ENCODE peak calls at places on chromosomes 13 and 19, in six cellular contexts. E, F, A, O, U and Y are unnamed samples.

GRCh38 chr19:45376045-45376724 is 5.8 kb upstream of the ERCC2 start:
- DNase-seq in O (no peak), F (no peak), A (peak; percentile 61), U (peak; percentile 88), E (no peak), Y (no peak)

GRCh38 chr13:41130356-41130755 is 2.2 kb downstream of the KBTBD6 start:
- DNase-seq in E (no peak), A (no peak), O (peak; percentile 16), U (peak; percentile 63), F (no peak), Y (no peak)

GRCh38 chr19:41351339-41352245 is 2.1 kb downstream of the TGFB1 start:
- DNase-seq in O (peak; percentile 90), F (peak; percentile 87), U (peak; percentile 58), A (peak; percentile 75), E (peak; percentile 63), Y (peak; percentile 90)

GRCh38 chr19:45187421-45188100 is 9.0 kb downstream of the BLOC1S3 start:
- DNase-seq in U (no peak), F (peak; percentile 81), E (no peak), A (no peak), O (peak; percentile 36), Y (peak; percentile 80)

GRCh38 chr19:2027361-2027760 is 11.8 kb upstream of the BTBD2 start:
- DNase-seq in U (peak; percentile 96), A (no peak), O (no peak), E (no peak), F (no peak), Y (no peak)

GRCh38 chr13:25927966-25928365 is 123.8 kb downstream of the SHISA2 start:
- DNase-seq in E (no peak), U (no peak), A (no peak), F (no peak), O (no peak), Y (no peak)

GRCh38 chr13:39816936-39817335 is 161.5 kb downstream of the COG6 start:
- DNase-seq in E (no peak), A (no peak), U (peak; percentile 16), O (no peak), F (no peak), Y (no peak)

GRCh38 chr13:75391432-75392100 is 90.4 kb downstream of the TBC1D4 start:
- DNase-seq in A (no peak), E (no peak), U (no peak), O (no peak), F (no peak), Y (no peak)

GRCh38 chr19:294819-295686 is 3.9 kb upstream of the PLPP2 start:
- DNase-seq in U (peak; percentile 10), A (no peak), O (peak; percentile 60), E (peak; percentile 72), F (peak; percentile 85), Y (peak; percentile 85)

GRCh38 chr19:58182577-58182988 is 278 bp upstream of the ZNF274 start:
- DNase-seq in F (peak; percentile 96), E (no peak), U (no peak), O (peak; percentile 95), A (no peak), Y (peak; percentile 94)

GRCh38 chr19:48121909-48122371 is 11.3 kb upstream of the PLA2G4C start:
- DNase-seq in E (peak; percentile 15), A (no peak), O (peak; percentile 21), U (no peak), F (peak; percentile 82), Y (peak; percentile 79)

GRCh38 chr13:33194820-33195692 is 90.5 kb downstream of the STARD13 start:
- DNase-seq in A (peak; percentile 51), U (peak; percentile 93), E (no peak), F (peak; percentile 69), O (no peak), Y (peak; percentile 66)

GRCh38 chr13:59391696-59392095 is 772.0 kb downstream of the DIAPH3 start:
- DNase-seq in E (peak; percentile 65), A (peak; percentile 85), U (peak; percentile 70), O (peak; percentile 68), F (peak; percentile 58), Y (peak; percentile 61)

GRCh38 chr13:65940720-65941119 is 1289.4 kb downstream of the PCDH9 start:
- DNase-seq in U (no peak), E (no peak), O (no peak), F (no peak), A (peak; percentile 19), Y (no peak)

GRCh38 chr13:44422755-44423643 is 49.4 kb downstream of the SERP2 start:
- DNase-seq in E (no peak), O (no peak), U (no peak), A (peak; percentile 72), F (no peak), Y (no peak)

GRCh38 chr13:25971499-25972145 is 80.2 kb downstream of the SHISA2 start:
- DNase-seq in U (no peak), A (no peak), O (peak; percentile 63), E (no peak), F (no peak), Y (no peak)

GRCh38 chr19:4365791-4366665 is 22.7 kb downstream of the MPND start:
- DNase-seq in E (no peak), O (no peak), A (no peak), F (no peak), U (no peak), Y (no peak)

GRCh38 chr13:26961890-26962615 is 201.5 kb upstream of the GPR12 start:
- DNase-seq in O (no peak), F (no peak), A (no peak), U (no peak), E (no peak), Y (no peak)

GRCh38 chr13:38542601-38543000 is 144.3 kb upstream of the FREM2 start:
- DNase-seq in A (no peak), E (no peak), U (peak; percentile 2), O (no peak), F (no peak), Y (no peak)

GRCh38 chr13:34401741-34402140 is 540.3 kb upstream of the NBEA start:
- DNase-seq in U (no peak), O (no peak), E (no peak), F (no peak), A (no peak), Y (no peak)

GRCh38 chr19:50155520-50156109 is 7.5 kb downstream of the IZUMO2 start:
- DNase-seq in F (no peak), O (no peak), E (no peak), U (no peak), A (no peak), Y (no peak)

GRCh38 chr19:35845215-35846037 is 6.9 kb downstream of the NPHS1 start:
- DNase-seq in O (no peak), F (no peak), A (no peak), E (no peak), U (peak; percentile 28), Y (no peak)

GRCh38 chr13:113981611-113982295 is 7.9 kb upstream of the C13orf46 start:
- DNase-seq in F (no peak), E (no peak), A (no peak), O (no peak), U (no peak), Y (no peak)

GRCh38 chr13:110726726-110727125 is 13.2 kb downstream of the ING1 start:
- DNase-seq in F (peak; percentile 47), U (no peak), O (peak; percentile 87), E (no peak), A (no peak), Y (peak; percentile 45)

GRCh38 chr13:61294467-61295186 is 121.0 kb downstream of the PCDH20 start:
- DNase-seq in O (no peak), U (no peak), E (no peak), A (no peak), F (no peak), Y (no peak)

GRCh38 chr19:34501339-34502320 is 20.1 kb downstream of the WTIP start:
- DNase-seq in A (peak; percentile 92), O (peak; percentile 91), E (peak; percentile 100), U (peak; percentile 90), F (peak; percentile 97), Y (peak; percentile 95)

GRCh38 chr19:53600217-53600616 is 31.6 kb upstream of the DPRX start:
- DNase-seq in A (no peak), F (no peak), E (no peak), O (no peak), U (no peak), Y (no peak)

GRCh38 chr19:45681391-45682015 is 10.2 kb downstream of the SNRPD2 start:
- DNase-seq in O (peak; percentile 91), E (peak; percentile 88), A (peak; percentile 68), F (peak; percentile 89), U (peak; percentile 67), Y (peak; percentile 90)

GRCh38 chr19:30255783-30256509 is 116.2 kb upstream of the ZNF536 start:
- DNase-seq in E (peak; percentile 31), U (no peak), F (no peak), A (no peak), O (no peak), Y (no peak)

GRCh38 chr19:35029737-35030256 is 473 bp upstream of the SCN1B start:
- DNase-seq in F (no peak), O (no peak), A (no peak), E (no peak), U (no peak), Y (no peak)

GRCh38 chr19:45323671-45324081 is 1.0 kb upstream of the CKM start:
- DNase-seq in O (no peak), U (no peak), F (no peak), A (peak; percentile 74), E (no peak), Y (no peak)

GRCh38 chr13:40484101-40484800 is 182.2 kb downstream of the FOXO1 start:
- DNase-seq in A (no peak), E (no peak), F (peak; percentile 11), O (peak; percentile 31), U (no peak), Y (no peak)

GRCh38 chr19:37942516-37942902 is 35.5 kb downstream of the SIPA1L3 start:
- DNase-seq in F (no peak), E (no peak), O (no peak), U (no peak), A (no peak), Y (no peak)

GRCh38 chr19:55244004-55244680 is 14.7 kb downstream of the PPP6R1 start:
- DNase-seq in E (no peak), A (no peak), O (no peak), F (no peak), U (no peak), Y (no peak)
- TF ChIP-seq CTCF in E (no peak), A (no peak), O (no peak), F (no peak), U (no peak), Y (no peak)

GRCh38 chr13:73286177-73286576 is 227.4 kb downstream of the KLF5 start:
- DNase-seq in E (no peak), O (no peak), U (no peak), A (no peak), F (no peak), Y (no peak)
- TF ChIP-seq CTCF in E (no peak), O (no peak), U (no peak), A (no peak), F (no peak), Y (no peak)

GRCh38 chr19:42857544-42857867 is 22.0 kb downstream of the PSG1 start:
- DNase-seq in O (no peak), U (no peak), E (no peak), A (no peak), F (no peak), Y (no peak)
- TF ChIP-seq CTCF in O (peak; percentile 38), U (no peak), E (peak; percentile 33), A (no peak), F (no peak), Y (no peak)

DNA sequence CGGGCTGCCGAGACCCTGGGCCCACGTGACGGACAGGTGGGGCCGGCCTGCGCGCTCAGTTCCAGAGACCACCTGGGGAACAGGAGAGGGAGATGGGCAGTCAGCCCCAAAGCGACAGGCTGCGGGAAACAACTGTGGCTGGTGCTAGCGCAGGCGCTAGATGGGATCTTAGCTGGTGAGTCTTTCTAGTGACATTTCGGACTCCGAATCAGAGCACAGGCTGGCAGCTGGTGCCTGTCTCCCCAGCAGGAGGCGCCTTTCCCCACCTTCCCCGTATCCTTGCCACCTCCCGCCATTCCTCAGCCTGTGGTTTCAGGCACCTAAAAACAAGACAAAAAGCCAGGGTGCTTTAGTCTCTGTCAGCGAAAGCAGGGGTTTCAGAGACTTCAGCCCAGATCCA is 19.4 kb upstream of the RANBP3 start:
- DNase-seq in E (peak; percentile 50), F (no peak), O (no peak), U (no peak), A (no peak), Y (no peak)
- TF ChIP-seq CTCF in E (peak; percentile 33), F (no peak), O (no peak), U (no peak), A (no peak), Y (no peak)